ENCODE peak calls at places on chromosomes 5 and 9, in four cellular contexts. One of them, this sample, is unnamed.

GRCh38 chr5:30764704-30765103 is 428.8 kb upstream of the CDH6 start:
- DNase-seq in mesenchymal stem cell: peak
- DNase-seq in activated T-cell treated with anti-CD3 and anti-CD28 coated beads, Interleukin-2, amount 50 U/mL, for 48 hours: no peak
- DNase-seq in CD4-positive, CD25-positive, alpha-beta regulatory T cell: no peak
- DNase-seq in this sample: no peak

GRCh38 chr5:88724201-88724600 is 158.8 kb downstream of the MEF2C start:
- DNase-seq in mesenchymal stem cell: peak
- DNase-seq in activated T-cell treated with anti-CD3 and anti-CD28 coated beads, Interleukin-2, amount 50 U/mL, for 48 hours: no peak
- DNase-seq in CD4-positive, CD25-positive, alpha-beta regulatory T cell: no peak
- DNase-seq in this sample: no peak

GRCh38 chr5:172878585-172879433 is 44.8 kb downstream of the ERGIC1 start:
- DNase-seq in mesenchymal stem cell: no peak
- DNase-seq in activated T-cell treated with anti-CD3 and anti-CD28 coated beads, Interleukin-2, amount 50 U/mL, for 48 hours: no peak
- DNase-seq in CD4-positive, CD25-positive, alpha-beta regulatory T cell: no peak
- DNase-seq in this sample: no peak

GRCh38 chr9:95007470-95007869 is 281.0 kb downstream of the AOPEP start:
- DNase-seq in mesenchymal stem cell: no peak
- DNase-seq in activated T-cell treated with anti-CD3 and anti-CD28 coated beads, Interleukin-2, amount 50 U/mL, for 48 hours: no peak
- DNase-seq in CD4-positive, CD25-positive, alpha-beta regulatory T cell: no peak
- DNase-seq in this sample: no peak

GRCh38 chr5:95815143-95815729 is 7.3 kb downstream of the GLRX start:
- DNase-seq in mesenchymal stem cell: no peak
- DNase-seq in activated T-cell treated with anti-CD3 and anti-CD28 coated beads, Interleukin-2, amount 50 U/mL, for 48 hours: no peak
- DNase-seq in CD4-positive, CD25-positive, alpha-beta regulatory T cell: no peak
- DNase-seq in this sample: no peak

GRCh38 chr5:68646142-68646541 is 430.6 kb downstream of the PIK3R1 start:
- DNase-seq in mesenchymal stem cell: peak
- DNase-seq in activated T-cell treated with anti-CD3 and anti-CD28 coated beads, Interleukin-2, amount 50 U/mL, for 48 hours: no peak
- DNase-seq in CD4-positive, CD25-positive, alpha-beta regulatory T cell: no peak
- DNase-seq in this sample: no peak

GRCh38 chr5:136013559-136013958 is 15.2 kb upstream of the TGFBI start:
- DNase-seq in mesenchymal stem cell: peak
- DNase-seq in activated T-cell treated with anti-CD3 and anti-CD28 coated beads, Interleukin-2, amount 50 U/mL, for 48 hours: no peak
- DNase-seq in CD4-positive, CD25-positive, alpha-beta regulatory T cell: no peak
- DNase-seq in this sample: no peak

GRCh38 chr9:27361401-27361953 is 64.5 kb upstream of the EQTN start:
- DNase-seq in mesenchymal stem cell: no peak
- DNase-seq in activated T-cell treated with anti-CD3 and anti-CD28 coated beads, Interleukin-2, amount 50 U/mL, for 48 hours: no peak
- DNase-seq in CD4-positive, CD25-positive, alpha-beta regulatory T cell: no peak
- DNase-seq in this sample: no peak

GRCh38 chr9:127393680-127394079 is 3.3 kb upstream of the SLC2A8 start:
- DNase-seq in mesenchymal stem cell: no peak
- DNase-seq in activated T-cell treated with anti-CD3 and anti-CD28 coated beads, Interleukin-2, amount 50 U/mL, for 48 hours: no peak
- DNase-seq in CD4-positive, CD25-positive, alpha-beta regulatory T cell: no peak
- DNase-seq in this sample: no peak

GRCh38 chr5:52283221-52283620 is 504.5 kb upstream of the ITGA1 start:
- DNase-seq in mesenchymal stem cell: no peak
- DNase-seq in activated T-cell treated with anti-CD3 and anti-CD28 coated beads, Interleukin-2, amount 50 U/mL, for 48 hours: no peak
- DNase-seq in CD4-positive, CD25-positive, alpha-beta regulatory T cell: no peak
- DNase-seq in this sample: no peak

GRCh38 chr5:64594601-64595518 is 89.0 kb downstream of the RGS7BP start:
- DNase-seq in mesenchymal stem cell: peak
- DNase-seq in activated T-cell treated with anti-CD3 and anti-CD28 coated beads, Interleukin-2, amount 50 U/mL, for 48 hours: no peak
- DNase-seq in CD4-positive, CD25-positive, alpha-beta regulatory T cell: no peak
- DNase-seq in this sample: no peak

GRCh38 chr9:15873573-15874177 is 320.8 kb downstream of the CCDC171 start:
- DNase-seq in mesenchymal stem cell: peak
- DNase-seq in activated T-cell treated with anti-CD3 and anti-CD28 coated beads, Interleukin-2, amount 50 U/mL, for 48 hours: no peak
- DNase-seq in CD4-positive, CD25-positive, alpha-beta regulatory T cell: no peak
- DNase-seq in this sample: no peak

GRCh38 chr9:97041898-97042297 is 3.0 kb upstream of the CTSV start:
- DNase-seq in mesenchymal stem cell: no peak
- DNase-seq in activated T-cell treated with anti-CD3 and anti-CD28 coated beads, Interleukin-2, amount 50 U/mL, for 48 hours: no peak
- DNase-seq in CD4-positive, CD25-positive, alpha-beta regulatory T cell: no peak
- DNase-seq in this sample: no peak

GRCh38 chr5:116076496-116076895 is 8.3 kb upstream of the COMMD10 start:
- DNase-seq in mesenchymal stem cell: no peak
- DNase-seq in activated T-cell treated with anti-CD3 and anti-CD28 coated beads, Interleukin-2, amount 50 U/mL, for 48 hours: no peak
- DNase-seq in CD4-positive, CD25-positive, alpha-beta regulatory T cell: no peak
- DNase-seq in this sample: no peak

GRCh38 chr9:17422994-17423680 is 155.7 kb upstream of the SH3GL2 start:
- DNase-seq in mesenchymal stem cell: peak
- DNase-seq in activated T-cell treated with anti-CD3 and anti-CD28 coated beads, Interleukin-2, amount 50 U/mL, for 48 hours: no peak
- DNase-seq in CD4-positive, CD25-positive, alpha-beta regulatory T cell: no peak
- DNase-seq in this sample: no peak

GRCh38 chr5:19927919-19928318 is 60.1 kb downstream of the CDH18 start:
- DNase-seq in mesenchymal stem cell: peak
- DNase-seq in activated T-cell treated with anti-CD3 and anti-CD28 coated beads, Interleukin-2, amount 50 U/mL, for 48 hours: no peak
- DNase-seq in CD4-positive, CD25-positive, alpha-beta regulatory T cell: no peak
- DNase-seq in this sample: no peak

GRCh38 chr5:167754501-167754941 is 536.9 kb upstream of the WWC1 start:
- DNase-seq in mesenchymal stem cell: no peak
- DNase-seq in activated T-cell treated with anti-CD3 and anti-CD28 coated beads, Interleukin-2, amount 50 U/mL, for 48 hours: no peak
- DNase-seq in CD4-positive, CD25-positive, alpha-beta regulatory T cell: no peak
- DNase-seq in this sample: no peak

GRCh38 chr9:6667633-6668280 is 22.2 kb upstream of the GLDC start:
- DNase-seq in mesenchymal stem cell: peak
- DNase-seq in activated T-cell treated with anti-CD3 and anti-CD28 coated beads, Interleukin-2, amount 50 U/mL, for 48 hours: peak
- DNase-seq in CD4-positive, CD25-positive, alpha-beta regulatory T cell: no peak
- DNase-seq in this sample: no peak

GRCh38 chr9:81717747-81718077 is 28.4 kb upstream of the TLE1 start:
- DNase-seq in mesenchymal stem cell: no peak
- DNase-seq in activated T-cell treated with anti-CD3 and anti-CD28 coated beads, Interleukin-2, amount 50 U/mL, for 48 hours: no peak
- DNase-seq in CD4-positive, CD25-positive, alpha-beta regulatory T cell: no peak
- DNase-seq in this sample: no peak

GRCh38 chr5:168779333-168779732 is 200.2 kb upstream of the PANK3 start:
- DNase-seq in mesenchymal stem cell: no peak
- DNase-seq in activated T-cell treated with anti-CD3 and anti-CD28 coated beads, Interleukin-2, amount 50 U/mL, for 48 hours: no peak
- DNase-seq in CD4-positive, CD25-positive, alpha-beta regulatory T cell: no peak
- DNase-seq in this sample: no peak

GRCh38 chr9:35656340-35656739 is 1.5 kb downstream of the RMRP start:
- DNase-seq in mesenchymal stem cell: no peak
- DNase-seq in activated T-cell treated with anti-CD3 and anti-CD28 coated beads, Interleukin-2, amount 50 U/mL, for 48 hours: no peak
- DNase-seq in CD4-positive, CD25-positive, alpha-beta regulatory T cell: no peak
- DNase-seq in this sample: no peak

GRCh38 chr5:96788112-96788749 is 19.5 kb downstream of the ERAP1 start:
- DNase-seq in mesenchymal stem cell: peak
- DNase-seq in activated T-cell treated with anti-CD3 and anti-CD28 coated beads, Interleukin-2, amount 50 U/mL, for 48 hours: no peak
- DNase-seq in CD4-positive, CD25-positive, alpha-beta regulatory T cell: no peak
- DNase-seq in this sample: no peak

GRCh38 chr5:157564149-157564711 is 11.3 kb downstream of the ADAM19 start:
- DNase-seq in mesenchymal stem cell: no peak
- DNase-seq in activated T-cell treated with anti-CD3 and anti-CD28 coated beads, Interleukin-2, amount 50 U/mL, for 48 hours: no peak
- DNase-seq in CD4-positive, CD25-positive, alpha-beta regulatory T cell: no peak
- DNase-seq in this sample: no peak

GRCh38 chr5:158450761-158451160 is 591.8 kb upstream of the CLINT1 start:
- DNase-seq in mesenchymal stem cell: peak
- DNase-seq in activated T-cell treated with anti-CD3 and anti-CD28 coated beads, Interleukin-2, amount 50 U/mL, for 48 hours: no peak
- DNase-seq in CD4-positive, CD25-positive, alpha-beta regulatory T cell: no peak
- DNase-seq in this sample: no peak

GRCh38 chr9:22529426-22530199 is 83.0 kb downstream of the DMRTA1 start:
- DNase-seq in mesenchymal stem cell: no peak
- DNase-seq in activated T-cell treated with anti-CD3 and anti-CD28 coated beads, Interleukin-2, amount 50 U/mL, for 48 hours: no peak
- DNase-seq in CD4-positive, CD25-positive, alpha-beta regulatory T cell: no peak
- DNase-seq in this sample: no peak

GRCh38 chr9:103839197-103839596 is 254.9 kb upstream of the SMC2 start:
- DNase-seq in mesenchymal stem cell: no peak
- DNase-seq in activated T-cell treated with anti-CD3 and anti-CD28 coated beads, Interleukin-2, amount 50 U/mL, for 48 hours: no peak
- DNase-seq in CD4-positive, CD25-positive, alpha-beta regulatory T cell: no peak
- DNase-seq in this sample: no peak

GRCh38 chr9:100700689-100701318 is 122.9 kb downstream of the CAVIN4 start:
- DNase-seq in mesenchymal stem cell: no peak
- DNase-seq in activated T-cell treated with anti-CD3 and anti-CD28 coated beads, Interleukin-2, amount 50 U/mL, for 48 hours: peak
- DNase-seq in CD4-positive, CD25-positive, alpha-beta regulatory T cell: no peak
- DNase-seq in this sample: no peak

GRCh38 chr5:42059291-42059690 is 134.2 kb downstream of the FBXO4 start:
- DNase-seq in mesenchymal stem cell: peak
- DNase-seq in activated T-cell treated with anti-CD3 and anti-CD28 coated beads, Interleukin-2, amount 50 U/mL, for 48 hours: no peak
- DNase-seq in CD4-positive, CD25-positive, alpha-beta regulatory T cell: no peak
- DNase-seq in this sample: no peak

GRCh38 chr9:136671254-136671614 is 8.5 kb downstream of the EGFL7 start:
- DNase-seq in mesenchymal stem cell: no peak
- DNase-seq in activated T-cell treated with anti-CD3 and anti-CD28 coated beads, Interleukin-2, amount 50 U/mL, for 48 hours: no peak
- DNase-seq in CD4-positive, CD25-positive, alpha-beta regulatory T cell: no peak
- DNase-seq in this sample: no peak

GRCh38 chr5:145931718-145932117 is 4.7 kb upstream of the SH3RF2 start:
- DNase-seq in mesenchymal stem cell: no peak
- DNase-seq in activated T-cell treated with anti-CD3 and anti-CD28 coated beads, Interleukin-2, amount 50 U/mL, for 48 hours: no peak
- DNase-seq in CD4-positive, CD25-positive, alpha-beta regulatory T cell: no peak
- DNase-seq in this sample: no peak

GRCh38 chr9:99303177-99303576 is 81.1 kb downstream of the SEC61B start:
- DNase-seq in mesenchymal stem cell: no peak
- DNase-seq in activated T-cell treated with anti-CD3 and anti-CD28 coated beads, Interleukin-2, amount 50 U/mL, for 48 hours: no peak
- DNase-seq in CD4-positive, CD25-positive, alpha-beta regulatory T cell: no peak
- DNase-seq in this sample: no peak

GRCh38 chr9:37919166-37919955 is 15.4 kb upstream of the SLC25A51 start:
- DNase-seq in mesenchymal stem cell: no peak
- DNase-seq in activated T-cell treated with anti-CD3 and anti-CD28 coated beads, Interleukin-2, amount 50 U/mL, for 48 hours: no peak
- DNase-seq in CD4-positive, CD25-positive, alpha-beta regulatory T cell: no peak
- DNase-seq in this sample: no peak

GRCh38 chr5:131968396-131968954 is 23.0 kb upstream of the MEIKIN start:
- DNase-seq in mesenchymal stem cell: no peak
- DNase-seq in activated T-cell treated with anti-CD3 and anti-CD28 coated beads, Interleukin-2, amount 50 U/mL, for 48 hours: no peak
- DNase-seq in CD4-positive, CD25-positive, alpha-beta regulatory T cell: no peak
- DNase-seq in this sample: no peak

This sample was measured in T follicular helper cell.